ENCODE peak calls at places on chromosome 14, in nine cellular contexts. B, T, M, I, K, Y, R, O and W are unnamed samples.

GRCh38 chr14:85482549-85482948 is 47.4 kb upstream of the FLRT2 start:
- DNase-seq in B (no peak), T (no peak), M (no peak), I (no peak), K (no peak), Y (no peak), R (peak), O (no peak), W (no peak)

GRCh38 chr14:75757644-75758402 is 96.8 kb downstream of the TTLL5 start:
- DNase-seq in B (no peak), T (no peak), M (no peak), I (no peak), K (no peak), Y (no peak), R (no peak), O (no peak), W (no peak)

GRCh38 chr14:100688598-100689499 is 37.8 kb upstream of the DLK1 start:
- DNase-seq in B (no peak), T (no peak), M (no peak), I (peak), K (no peak), Y (no peak), R (no peak), O (no peak), W (no peak)

GRCh38 chr14:22887260-22887989 is 4.4 kb downstream of the REM2 start:
- DNase-seq in B (no peak), T (no peak), M (no peak), I (peak), K (peak), Y (no peak), R (peak), O (peak), W (no peak)

GRCh38 chr14:22448905-22449611 is 140.0 kb downstream of the DAD1 start:
- DNase-seq in B (no peak), T (no peak), M (no peak), I (no peak), K (no peak), Y (peak), R (no peak), O (no peak), W (no peak)

GRCh38 chr14:97393244-97393643 is 596.1 kb downstream of the VRK1 start:
- DNase-seq in B (no peak), T (no peak), M (no peak), I (no peak), K (no peak), Y (no peak), R (no peak), O (no peak), W (no peak)

GRCh38 chr14:70816525-70816924 is 7.2 kb upstream of the MAP3K9 start:
- DNase-seq in B (no peak), T (no peak), M (no peak), I (peak), K (no peak), Y (no peak), R (no peak), O (peak), W (no peak)

GRCh38 chr14:65957631-65958205 is 528.5 kb upstream of the CCDC196 start:
- DNase-seq in B (no peak), T (no peak), M (no peak), I (no peak), K (no peak), Y (no peak), R (no peak), O (no peak), W (no peak)

GRCh38 chr14:52563120-52563519 is 10.5 kb downstream of the GPR137C start:
- DNase-seq in B (no peak), T (no peak), M (no peak), I (peak), K (no peak), Y (no peak), R (no peak), O (no peak), W (no peak)

GRCh38 chr14:89899917-89900680 is 54.4 kb downstream of the EFCAB11 start:
- DNase-seq in B (no peak), T (no peak), M (no peak), I (peak), K (no peak), Y (no peak), R (peak), O (peak), W (no peak)

GRCh38 chr14:57732886-57733285 is 133.0 kb downstream of the SLC35F4 start:
- DNase-seq in B (no peak), T (no peak), M (no peak), I (peak), K (no peak), Y (no peak), R (peak), O (no peak), W (no peak)

GRCh38 chr14:22383515-22384166 is 205.4 kb downstream of the DAD1 start:
- DNase-seq in B (no peak), T (no peak), M (no peak), I (no peak), K (peak), Y (no peak), R (no peak), O (no peak), W (peak)

GRCh38 chr14:55802986-55803431 is 223.0 kb downstream of the KTN1 start:
- DNase-seq in B (no peak), T (no peak), M (no peak), I (no peak), K (no peak), Y (no peak), R (peak), O (no peak), W (no peak)

GRCh38 chr14:99475660-99476059 is 5.0 kb downstream of the SETD3 start:
- DNase-seq in B (no peak), T (no peak), M (no peak), I (no peak), K (no peak), Y (no peak), R (no peak), O (no peak), W (no peak)

GRCh38 chr14:98576463-98576862 is 695.5 kb downstream of the BCL11B start:
- DNase-seq in B (no peak), T (no peak), M (no peak), I (no peak), K (no peak), Y (no peak), R (no peak), O (no peak), W (no peak)

GRCh38 chr14:94682061-94682516 is 69.9 kb downstream of the SERPINA3 start:
- DNase-seq in B (no peak), T (no peak), M (no peak), I (no peak), K (no peak), Y (no peak), R (no peak), O (peak), W (no peak)

GRCh38 chr14:104953896-104954656 is 24.1 kb downstream of the AHNAK2 start:
- DNase-seq in B (no peak), T (peak), M (peak), I (no peak), K (no peak), Y (peak), R (no peak), O (no peak), W (peak)

DNA sequence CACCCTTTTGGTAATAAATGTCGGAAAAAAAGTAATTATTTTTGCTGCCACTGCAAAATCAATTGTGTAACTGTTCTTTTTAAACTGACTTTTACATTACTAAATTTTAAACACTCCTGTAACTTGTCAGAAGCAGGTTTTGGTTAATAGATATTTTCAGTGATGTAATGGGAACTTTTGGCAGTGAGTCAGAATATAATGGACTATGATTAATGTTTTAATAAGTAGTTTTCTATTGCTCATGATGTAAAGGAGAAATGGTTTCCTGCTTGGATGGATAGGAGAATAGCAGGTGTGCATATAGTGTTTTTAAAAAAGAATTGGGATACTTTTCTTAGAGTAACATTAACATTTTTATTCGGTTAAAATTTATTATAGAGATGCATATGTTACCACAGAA is 58.8 kb downstream of the TRMT5 start:
- DNase-seq in B (no peak), T (no peak), M (no peak), I (peak), K (no peak), Y (no peak), R (no peak), O (no peak), W (no peak)
- H3K27ac ChIP-seq in B (no peak), T (no peak), M (no peak), I (no peak), K (no peak), Y (no peak), R (no peak), O (no peak), W (no peak)

GRCh38 chr14:69355155-69355954 is 42.7 kb downstream of the ERH start:
- DNase-seq in B (no peak), T (no peak), M (no peak), I (no peak), K (no peak), Y (no peak), R (peak), O (no peak), W (no peak)

GRCh38 chr14:69356903-69357543 is 41.1 kb downstream of the ERH start:
- DNase-seq in B (no peak), T (no peak), M (no peak), I (no peak), K (no peak), Y (no peak), R (no peak), O (no peak), W (no peak)

GRCh38 chr14:69354383-69355154 is 43.5 kb downstream of the ERH start:
- DNase-seq in B (no peak), T (peak), M (no peak), I (no peak), K (no peak), Y (no peak), R (no peak), O (no peak), W (peak)

GRCh38 chr14:69357544-69358200 is 40.4 kb downstream of the ERH start:
- DNase-seq in B (no peak), T (no peak), M (no peak), I (no peak), K (no peak), Y (no peak), R (no peak), O (no peak), W (no peak)

GRCh38 chr14:69355955-69356321 is 42.2 kb downstream of the ERH start:
- DNase-seq in B (no peak), T (no peak), M (no peak), I (no peak), K (no peak), Y (peak), R (peak), O (no peak), W (no peak)
- TF ChIP-seq CTCF in B (no peak), T (no peak), M (no peak), I (no peak), K (no peak), Y (no peak), R (no peak), O (no peak), W (no peak)

GRCh38 chr14:102927878-102928411 is 5.5 kb downstream of the AMN start:
- DNase-seq in B (no peak), T (no peak), M (peak), I (no peak), K (no peak), Y (no peak), R (peak), O (peak), W (no peak)
- H3K27ac ChIP-seq in B (peak), T (peak), M (no peak), I (no peak), K (peak), Y (no peak), R (peak), O (no peak), W (peak)

DNA sequence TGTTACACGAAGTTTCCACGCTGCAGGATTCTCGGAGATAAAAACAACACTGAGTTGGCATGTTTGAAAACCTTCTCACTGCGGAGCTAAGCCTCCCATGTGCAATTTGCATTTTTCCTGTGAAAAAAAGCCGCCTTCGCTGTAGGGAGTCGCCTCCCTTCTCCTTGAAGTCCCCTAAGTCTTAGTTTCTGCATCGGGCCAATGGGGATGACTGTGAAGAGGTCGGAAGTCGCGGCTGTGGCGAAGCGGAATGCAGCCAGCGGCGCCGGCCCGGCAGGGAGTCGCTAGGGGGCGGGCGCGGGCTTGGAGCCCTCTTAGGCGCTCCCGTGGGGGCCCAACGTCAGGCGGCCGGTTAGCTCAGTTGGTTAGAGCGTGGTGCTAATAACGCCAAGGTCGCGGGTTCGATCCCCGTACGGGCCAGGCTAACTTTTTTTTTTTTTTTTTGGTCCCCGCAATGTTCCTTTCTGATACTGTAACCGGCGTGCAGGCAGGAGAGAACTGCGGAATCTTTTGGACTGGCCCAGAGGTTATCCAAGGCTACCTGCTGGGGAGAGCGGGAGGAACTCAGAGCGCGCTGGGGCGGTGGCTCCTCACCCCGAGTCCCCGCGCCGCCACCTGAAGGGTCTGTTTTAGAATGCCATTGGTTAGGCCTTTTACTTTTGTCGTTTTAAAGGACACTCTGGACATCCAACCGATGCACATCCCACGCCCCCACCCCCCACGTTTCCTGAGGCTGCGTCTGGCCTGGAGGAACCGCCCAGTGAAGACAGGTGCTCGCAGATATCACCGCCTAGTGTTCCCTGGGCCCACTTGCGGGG is 2.6 kb upstream of the ZNF839 start:
- DNase-seq in B (peak), T (peak), M (peak), I (peak), K (peak), Y (peak), R (peak), O (peak), W (peak)
- TF ChIP-seq CTCF in B (peak), T (peak), M (peak), I (peak), K (peak), Y (peak), R (peak), O (peak), W (peak)

GRCh38 chr14:60738843-60739508 is 4.4 kb downstream of the MNAT1 start:
- DNase-seq in B (no peak), T (no peak), M (no peak), I (no peak), K (no peak), Y (no peak), R (no peak), O (no peak), W (no peak)

GRCh38 chr14:60732840-60733483 is 1.6 kb upstream of the MNAT1 start:
- DNase-seq in B (no peak), T (no peak), M (no peak), I (no peak), K (no peak), Y (no peak), R (no peak), O (no peak), W (no peak)

GRCh38 chr14:60736494-60736893 is 1.9 kb downstream of the MNAT1 start:
- DNase-seq in B (no peak), T (no peak), M (no peak), I (peak), K (no peak), Y (no peak), R (peak), O (peak), W (no peak)

GRCh38 chr14:60734465-60735242 is at the start of gene MNAT1:
- DNase-seq in B (peak), T (peak), M (peak), I (peak), K (peak), Y (peak), R (peak), O (peak), W (peak)
- H3K27ac ChIP-seq in B (peak), T (peak), M (peak), I (peak), K (peak), Y (peak), R (peak), O (peak), W (peak)

DNA sequence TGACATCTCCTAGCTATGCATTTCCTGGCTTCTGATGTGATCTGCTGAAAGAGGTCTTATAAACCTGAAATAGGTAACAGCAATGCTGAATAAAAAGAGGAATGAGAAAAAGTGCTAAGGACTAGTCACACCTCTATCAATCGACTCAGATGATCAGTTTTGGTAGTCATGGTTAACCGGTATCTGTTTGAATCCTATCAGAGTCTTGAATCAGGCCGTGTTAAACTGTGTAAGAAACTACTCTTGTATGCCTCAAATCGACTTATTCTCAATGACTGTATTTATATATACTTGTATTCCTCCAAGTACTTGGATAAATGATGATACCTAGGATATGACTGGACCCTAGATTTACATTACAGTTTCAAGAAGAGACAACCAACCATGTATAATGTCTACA is 10.8 kb upstream of the ISM2 start:
- DNase-seq in B (no peak), T (no peak), M (no peak), I (no peak), K (no peak), Y (no peak), R (no peak), O (no peak), W (no peak)
- TF ChIP-seq CTCF in B (no peak), T (no peak), M (no peak), I (no peak), K (no peak), Y (no peak), R (no peak), O (no peak), W (no peak)

DNA sequence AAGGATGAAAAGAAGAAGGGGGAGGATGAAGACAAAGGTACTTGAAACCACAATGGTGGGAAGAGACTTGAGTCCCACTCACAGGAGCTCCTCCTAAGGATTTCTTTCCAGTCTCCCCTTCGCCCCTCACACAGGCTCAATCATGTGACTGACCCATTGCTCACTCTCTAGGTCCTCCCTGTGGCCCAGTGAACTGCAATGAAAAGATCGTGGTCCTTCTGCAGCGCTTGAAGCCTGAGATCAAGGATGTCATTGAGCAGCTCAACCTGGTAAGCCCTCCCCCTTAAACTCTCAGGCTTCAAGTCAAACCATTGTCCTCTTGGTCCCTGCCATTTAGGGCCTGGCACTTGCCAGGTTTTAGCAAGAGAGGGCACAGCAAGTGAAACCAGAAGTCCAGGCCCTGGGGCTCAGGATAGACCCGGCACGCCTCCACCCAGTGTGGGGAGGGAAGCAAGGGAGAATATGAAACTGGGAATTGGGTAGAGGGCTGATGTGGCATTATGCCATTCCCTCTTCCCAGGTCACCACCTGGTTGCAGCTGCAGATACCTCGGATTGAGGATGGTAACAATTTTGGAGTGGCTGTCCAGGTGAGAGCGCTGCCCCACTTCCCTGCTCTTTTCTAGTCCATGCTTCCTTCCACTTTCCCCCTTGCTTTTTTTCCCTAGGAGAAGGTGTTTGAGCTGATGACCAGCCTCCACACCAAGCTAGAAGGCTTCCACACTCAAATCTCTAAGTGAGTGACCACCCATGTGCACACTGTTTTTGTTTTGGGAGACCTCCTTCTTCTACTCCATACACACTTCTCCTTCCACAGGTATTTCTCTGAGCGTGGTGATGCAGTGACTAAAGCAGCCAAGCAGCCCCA is 1.8 kb downstream of the PSME1 start:
- DNase-seq in B (no peak), T (peak), M (no peak), I (no peak), K (no peak), Y (no peak), R (no peak), O (no peak), W (no peak)
- H3K27ac ChIP-seq in B (peak), T (peak), M (no peak), I (peak), K (peak), Y (peak), R (no peak), O (no peak), W (no peak)